ENCODE peak calls at places on chromosomes 11 and 22, in eight cellular contexts. N, X, Z, P, E, Q, R and W are unnamed samples.

GRCh38 chr11:87878373-87878779 is 296.9 kb downstream of the RAB38 start:
- DNase-seq in Z (peak), E (peak), Q (peak), P (peak), X (peak), N (no peak), R (peak), W (peak)

GRCh38 chr11:128610765-128611617 is 23.6 kb upstream of the ETS1 start:
- DNase-seq in Z (peak), Q (no peak), R (peak), E (no peak), P (no peak), X (no peak), N (no peak), W (no peak)

GRCh38 chr11:119764108-119764874 is 35.3 kb upstream of the NECTIN1 start:
- DNase-seq in N (no peak), Q (peak), X (no peak), Z (no peak), R (peak), E (no peak), P (peak), W (no peak)

GRCh38 chr11:130622126-130622525 is 173.7 kb downstream of the ADAMTS15 start:
- DNase-seq in N (peak), Z (no peak), P (no peak), E (no peak), Q (no peak), R (no peak), X (no peak), W (no peak)

GRCh38 chr11:104090767-104091166 is 54.3 kb downstream of the DDI1 start:
- DNase-seq in Z (no peak), Q (no peak), N (no peak), P (no peak), E (no peak), R (no peak), X (no peak), W (no peak)

GRCh38 chr22:37906364-37907008 is 389 bp downstream of the MICALL1 start:
- DNase-seq in N (no peak), E (no peak), P (no peak), Q (peak), Z (peak), X (no peak), R (no peak), W (no peak)

GRCh38 chr11:63705526-63705925 is 24.2 kb downstream of the RTN3 start:
- DNase-seq in P (no peak), X (no peak), Z (no peak), Q (no peak), N (no peak), E (no peak), R (no peak), W (no peak)

GRCh38 chr11:2150206-2150847 is 10.7 kb downstream of the INS start:
- DNase-seq in Q (peak), R (no peak), X (peak), Z (no peak), P (no peak), N (peak), E (peak), W (no peak)

GRCh38 chr11:119755351-119756071 is 26.5 kb upstream of the NECTIN1 start:
- DNase-seq in P (no peak), Z (no peak), E (no peak), Q (no peak), R (no peak), X (no peak), N (no peak), W (no peak)